ENCODE peak calls at places on chromosome 1, in four cellular contexts. G is mammary epithelial cell, A is Panc1, M is endodermal cell. V is an unnamed sample.
A peak's percentile ranks its signal among the peaks of the same experiment; 100 is the strongest.

GRCh38 chr1:112762541-112763141 is 47.5 kb upstream of the PPM1J start:
- DNase-seq in G (peak; percentile 36), A (no peak), M (peak; percentile 60), V (peak; percentile 52)

GRCh38 chr1:50611675-50612074 is 188.4 kb upstream of the DMRTA2 start:
- DNase-seq in G (no peak), A (no peak), M (no peak), V (no peak)

GRCh38 chr1:181119076-181119989 is 30.8 kb downstream of the IER5 start:
- DNase-seq in G (peak; percentile 99), A (no peak), M (no peak), V (no peak)

GRCh38 chr1:53547321-53547720 is 88.1 kb downstream of the DMRTB1 start:
- DNase-seq in G (no peak), A (no peak), M (peak; percentile 33), V (peak; percentile 2)

GRCh38 chr1:237879195-237879594 is 11.5 kb downstream of the ZP4 start:
- DNase-seq in G (peak; percentile 92), A (no peak), M (peak; percentile 6), V (no peak)

GRCh38 chr1:39050001-39050400 is 23.9 kb downstream of the NDUFS5 start:
- DNase-seq in G (no peak), A (no peak), M (no peak), V (no peak)

GRCh38 chr1:55081188-55081904 is 42.0 kb downstream of the PCSK9 start:
- DNase-seq in G (peak; percentile 54), A (no peak), M (peak; percentile 50), V (no peak)

GRCh38 chr1:76254165-76255043 is 179.9 kb downstream of the ST6GALNAC3 start:
- DNase-seq in G (no peak), A (no peak), M (no peak), V (no peak)

GRCh38 chr1:46556822-46557221 is 5.4 kb upstream of the KNCN start:
- DNase-seq in G (peak; percentile 84), A (no peak), M (no peak), V (no peak)

GRCh38 chr1:23577056-23577985 is 18.0 kb upstream of the ID3 start:
- DNase-seq in G (peak; percentile 69), A (no peak), M (no peak), V (no peak)

GRCh38 chr1:53121319-53122172 is 20.9 kb downstream of the SLC1A7 start:
- DNase-seq in G (no peak), A (no peak), M (peak; percentile 57), V (peak; percentile 90)

GRCh38 chr1:169027607-169028320 is 78.7 kb upstream of the ATP1B1 start:
- DNase-seq in G (no peak), A (no peak), M (no peak), V (no peak)

GRCh38 chr1:215606564-215607168 is 39.6 kb downstream of the KCTD3 start:
- DNase-seq in G (no peak), A (no peak), M (no peak), V (no peak)

GRCh38 chr1:236345728-236346127 is 48.4 kb upstream of the EDARADD start:
- DNase-seq in G (no peak), A (no peak), M (peak; percentile 58), V (peak; percentile 34)

GRCh38 chr1:32474954-32475353 is 10.1 kb downstream of the ZBTB8B start:
- DNase-seq in G (no peak), A (no peak), M (no peak), V (no peak)

GRCh38 chr1:65025794-65026193 is 59.4 kb upstream of the JAK1 start:
- DNase-seq in G (no peak), A (no peak), M (no peak), V (no peak)

GRCh38 chr1:165631403-165632151 is 543 bp downstream of the MGST3 start:
- DNase-seq in G (peak; percentile 90), A (no peak), M (peak; percentile 84), V (peak; percentile 26)

GRCh38 chr1:231420959-231421615 is 1.0 kb downstream of the EGLN1 start:
- DNase-seq in G (peak; percentile 50), A (no peak), M (peak; percentile 84), V (peak; percentile 43)

GRCh38 chr1:156096640-156097391 is 14.6 kb upstream of the MEX3A start:
- DNase-seq in G (peak; percentile 77), A (peak; percentile 71), M (peak; percentile 95), V (peak; percentile 96)

GRCh38 chr1:52558941-52559340 is 6.0 kb upstream of the TUT4 start:
- DNase-seq in G (no peak), A (no peak), M (no peak), V (no peak)

GRCh38 chr1:29754608-29755375 is 518.5 kb downstream of the PTPRU start:
- DNase-seq in G (no peak), A (no peak), M (peak; percentile 18), V (no peak)

GRCh38 chr1:111274653-111275052 is 16.0 kb upstream of the CHIA start:
- DNase-seq in G (peak; percentile 11), A (no peak), M (no peak), V (no peak)

GRCh38 chr1:87358219-87358618 is 29.5 kb downstream of the LMO4 start:
- DNase-seq in G (no peak), A (no peak), M (no peak), V (no peak)

GRCh38 chr1:54404939-54405880 is 984 bp downstream of the SSBP3 start:
- DNase-seq in G (peak; percentile 42), A (no peak), M (peak; percentile 71), V (peak; percentile 42)

GRCh38 chr1:10768552-10768951 is 27.9 kb downstream of the CASZ1 start:
- DNase-seq in G (no peak), A (no peak), M (no peak), V (no peak)

GRCh38 chr1:99820546-99820945 is 29.6 kb upstream of the AGL start:
- DNase-seq in G (no peak), A (no peak), M (no peak), V (no peak)

GRCh38 chr1:62439652-62440371 is 3.0 kb downstream of the USP1 start:
- DNase-seq in G (no peak), A (no peak), M (no peak), V (no peak)

GRCh38 chr1:185795181-185795580 is 61.0 kb downstream of the HMCN1 start:
- DNase-seq in G (no peak), A (no peak), M (no peak), V (no peak)

GRCh38 chr1:7120863-7121621 is 335.8 kb downstream of the CAMTA1 start:
- DNase-seq in G (no peak), A (no peak), M (peak; percentile 68), V (no peak)

GRCh38 chr1:232462200-232462599 is 167.7 kb downstream of the SIPA1L2 start:
- DNase-seq in G (peak; percentile 81), A (no peak), M (no peak), V (no peak)

GRCh38 chr1:34915521-34915920 is 13.9 kb downstream of the DLGAP3 start:
- DNase-seq in G (no peak), A (no peak), M (peak; percentile 30), V (no peak)

GRCh38 chr1:53560572-53561487 is 101.6 kb downstream of the DMRTB1 start:
- DNase-seq in G (no peak), A (no peak), M (no peak), V (peak; percentile 3)

GRCh38 chr1:31435471-31436409 is 22.7 kb downstream of the SERINC2 start:
- DNase-seq in G (no peak), A (no peak), M (no peak), V (no peak)

DNA sequence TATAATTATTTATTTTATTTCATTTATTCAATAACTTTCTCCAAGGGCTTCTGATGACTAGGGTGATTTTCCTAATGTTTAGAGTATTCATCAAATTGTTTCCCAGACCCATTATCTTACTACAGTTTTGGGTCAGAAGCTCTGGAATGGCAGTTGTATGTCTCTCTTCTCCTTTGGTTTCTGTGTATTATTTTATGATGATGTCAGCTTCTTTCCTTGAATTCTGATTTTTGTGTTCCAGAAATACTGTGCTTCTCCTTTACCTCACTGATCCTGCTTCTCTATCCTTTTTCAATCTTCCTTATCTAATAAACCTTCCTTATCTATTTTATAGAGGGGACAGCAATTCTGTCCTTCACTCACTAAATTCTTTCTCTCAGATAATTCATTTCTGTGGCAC is 48.8 kb downstream of the LRRC8B start:
- DNase-seq in G (no peak), A (no peak), M (no peak), V (no peak)
- H3K27ac ChIP-seq in G (no peak overlapping the region), A (no peak overlapping the region), M (no peak overlapping the region), V (no peak overlapping the region)

DNA sequence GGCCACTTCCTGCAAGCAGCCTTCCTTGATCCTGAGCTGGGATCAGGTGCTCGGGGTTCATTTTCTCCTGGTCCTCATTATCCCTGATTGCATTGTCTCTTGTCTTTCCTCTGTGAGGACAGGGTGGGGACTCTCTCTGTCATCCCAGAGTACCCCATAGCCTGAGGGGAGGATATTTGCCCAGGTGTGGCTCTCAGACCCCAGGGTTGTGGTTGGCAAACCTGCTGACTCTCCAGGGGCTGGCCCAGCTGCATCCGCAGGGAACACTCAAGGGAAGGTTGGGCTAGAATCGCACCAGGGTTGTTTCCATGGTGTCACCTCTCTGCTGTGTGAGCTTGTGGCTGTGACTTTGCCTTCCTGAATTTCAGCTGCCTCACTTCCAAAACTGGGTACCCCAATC is 276.8 kb upstream of the C1orf174 start:
- DNase-seq in G (no peak), A (no peak), M (no peak), V (no peak)
- H3K9me3 ChIP-seq in G (peaks cover 29% of the 10 kb centered on the region), A (no peaks in the 10 kb centered on the region), M (no peaks in the 10 kb centered on the region), V (no peaks in the 10 kb centered on the region)

GRCh38 chr1:88681223-88681622 is 2.9 kb upstream of the PKN2 start:
- DNase-seq in G (peak; percentile 24), A (no peak), M (no peak), V (no peak)
- H3K27ac ChIP-seq in G (no peak overlapping the region), A (no peak overlapping the region), M (no peak overlapping the region), V (no peak overlapping the region)

GRCh38 chr1:90989990-90990389 is 31.8 kb downstream of the ZNF644 start:
- DNase-seq in G (no peak), A (no peak), M (no peak), V (no peak)
- H3K9me3 ChIP-seq in G (no peaks in the 10 kb centered on the region), A (peaks cover 11% of the 10 kb centered on the region), M (peaks cover 49% of the 10 kb centered on the region), V (peaks cover 5% of the 10 kb centered on the region)

GRCh38 chr1:182601926-182602325 is 2.3 kb downstream of the RGS16 start:
- DNase-seq in G (no peak), A (no peak), M (no peak), V (no peak)
- H3K27ac ChIP-seq in G (no peak overlapping the region), A (no peak overlapping the region), M (no peak overlapping the region), V (peak overlapping the region; percentile 51)

GRCh38 chr1:2932671-2933350 is 88.5 kb upstream of the ACTRT2 start:
- DNase-seq in G (no peak), A (no peak), M (no peak), V (no peak)
- H3K9me3 ChIP-seq in G (peaks cover 39% of the 10 kb centered on the region), A (no peaks in the 10 kb centered on the region), M (peaks cover 28% of the 10 kb centered on the region), V (no peaks in the 10 kb centered on the region)

GRCh38 chr1:243487036-243487648 is 231.3 kb downstream of the SDCCAG8 start:
- DNase-seq in G (no peak), A (no peak), M (no peak), V (no peak)

GRCh38 chr1:243483084-243483845 is 227.4 kb downstream of the SDCCAG8 start:
- DNase-seq in G (no peak), A (no peak), M (peak; percentile 85), V (peak; percentile 61)

GRCh38 chr1:243481101-243481500 is 225.3 kb downstream of the SDCCAG8 start:
- DNase-seq in G (no peak), A (no peak), M (no peak), V (no peak)

GRCh38 chr1:243482237-243483022 is 226.6 kb downstream of the SDCCAG8 start:
- DNase-seq in G (peak; percentile 37), A (no peak), M (peak; percentile 67), V (no peak)

DNA sequence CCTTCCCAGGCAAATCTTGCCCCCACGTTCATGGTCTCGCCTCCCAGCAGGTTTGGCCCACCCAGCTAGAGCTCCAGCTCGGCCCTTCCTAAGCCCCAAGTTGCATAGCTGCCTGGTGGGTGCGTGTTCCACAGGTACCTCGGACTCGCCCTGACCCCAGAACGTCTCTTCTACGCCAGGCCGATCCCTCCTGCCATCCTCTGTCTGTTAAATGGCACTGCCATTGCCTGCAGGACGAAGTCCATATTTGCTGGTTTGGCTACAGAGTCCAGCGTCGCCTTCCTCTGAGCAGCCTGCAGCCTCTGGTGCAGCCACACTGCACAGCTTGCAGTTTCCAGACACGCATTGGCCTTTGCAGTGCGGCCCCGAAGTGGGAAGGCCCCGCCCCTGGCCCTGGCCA is 228.1 kb downstream of the SDCCAG8 start:
- DNase-seq in G (no peak), A (no peak), M (no peak), V (no peak)
- H3K27ac ChIP-seq in G (no peak overlapping the region), A (no peak overlapping the region), M (no peak overlapping the region), V (no peak overlapping the region)